ENCODE peak calls at places on chromosomes 6 and 20, in four cellular contexts. D is psoas muscle, H is cardiac fibroblast, J is prostate gland. I is an unnamed sample.

GRCh38 chr20:48791666-48792071 is 36.1 kb downstream of the PREX1 start:
- DNase-seq in D (no peak), H (peak), J (no peak), I (no peak)

GRCh38 chr6:111147440-111147839 is 60.1 kb downstream of the SLC16A10 start:
- DNase-seq in D (no peak), H (no peak), J (no peak), I (no peak)

GRCh38 chr20:41308290-41308691 is 9.2 kb downstream of the ZHX3 start:
- DNase-seq in D (no peak), H (peak), J (no peak), I (peak)

GRCh38 chr20:15703171-15703911 is 869.9 kb downstream of the KIF16B start:
- DNase-seq in D (no peak), H (peak), J (no peak), I (peak)

GRCh38 chr6:22221211-22221610 is 75.6 kb downstream of the PRL start:
- DNase-seq in D (no peak), H (no peak), J (no peak), I (peak)

GRCh38 chr6:72218125-72218524 is 331.8 kb downstream of the RIMS1 start:
- DNase-seq in D (no peak), H (peak), J (no peak), I (peak)

GRCh38 chr20:25063981-25064380 is 6.0 kb upstream of the ACSS1 start:
- DNase-seq in D (no peak), H (no peak), J (no peak), I (no peak)

GRCh38 chr20:10861086-10861485 is 187.3 kb upstream of the JAG1 start:
- DNase-seq in D (no peak), H (peak), J (no peak), I (peak)

GRCh38 chr20:62453186-62453808 is 22.5 kb downstream of the GATA5 start:
- DNase-seq in D (no peak), H (no peak), J (no peak), I (no peak)

GRCh38 chr6:17705428-17705777 is 1.3 kb downstream of the NUP153 start:
- DNase-seq in D (peak), H (peak), J (peak), I (peak)

GRCh38 chr20:59010995-59011873 is 4.2 kb upstream of the CTSZ start:
- DNase-seq in D (no peak), H (peak), J (peak), I (peak)

GRCh38 chr6:167559675-167560479 is 235.0 kb downstream of the TTLL2 start:
- DNase-seq in D (no peak), H (no peak), J (no peak), I (no peak)

GRCh38 chr6:152004036-152004566 is 196.6 kb downstream of the ESR1 start:
- DNase-seq in D (no peak), H (peak), J (no peak), I (no peak)

GRCh38 chr20:16575390-16576140 is 2.3 kb upstream of the KIF16B start:
- DNase-seq in D (no peak), H (no peak), J (no peak), I (no peak)

GRCh38 chr6:164749126-164749758 is 560.2 kb downstream of the C6orf118 start:
- DNase-seq in D (no peak), H (peak), J (no peak), I (peak)

GRCh38 chr20:51979226-51979625 is 176.9 kb upstream of the SALL4 start:
- DNase-seq in D (no peak), H (peak), J (no peak), I (no peak)

GRCh38 chr20:21430031-21430430 is 32.7 kb upstream of the NKX2-4 start:
- DNase-seq in D (no peak), H (no peak), J (no peak), I (no peak)

GRCh38 chr20:25058051-25058796 is at the start of gene ACSS1:
- DNase-seq in D (peak), H (no peak), J (peak), I (no peak)

GRCh38 chr6:13924949-13925881 is at the start of gene RNF182:
- DNase-seq in D (no peak), H (no peak), J (no peak), I (peak)

GRCh38 chr6:13929196-13929595 is 4.4 kb downstream of the RNF182 start:
- DNase-seq in D (no peak), H (no peak), J (no peak), I (no peak)

GRCh38 chr6:13926378-13926777 is 1.6 kb downstream of the RNF182 start:
- DNase-seq in D (no peak), H (no peak), J (no peak), I (no peak)

GRCh38 chr6:13924146-13924948 is 405 bp upstream of the RNF182 start:
- DNase-seq in D (peak), H (peak), J (peak), I (peak)

GRCh38 chr6:13927203-13927602 is 2.5 kb downstream of the RNF182 start:
- DNase-seq in D (no peak), H (no peak), J (no peak), I (peak)
- TF ChIP-seq CTCF in D (no peak), H (no peak), J (no peak), I (peak)

DNA sequence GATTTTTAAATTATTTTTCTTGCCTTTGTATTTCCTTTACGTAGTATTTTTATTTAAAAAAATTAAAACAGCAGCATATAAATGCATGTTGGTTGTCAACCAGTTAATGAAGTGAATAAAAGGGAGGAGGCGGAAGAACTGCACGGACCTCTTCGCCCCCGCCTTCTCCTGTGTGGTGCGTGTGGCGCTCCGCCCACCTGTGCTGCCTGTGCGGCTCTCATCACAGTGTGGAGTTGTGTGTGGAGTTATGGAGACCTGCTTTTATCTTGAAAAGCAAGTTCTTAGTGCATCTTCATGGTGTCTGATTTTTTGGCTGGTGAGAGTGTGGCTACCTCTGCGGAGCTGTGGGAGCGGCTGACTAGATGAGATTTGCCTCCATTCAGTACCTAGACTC is 58.4 kb downstream of the PTPN1 start:
- DNase-seq in D (no peak), H (no peak), J (no peak), I (no peak)
- H3K4me3 ChIP-seq in D (no peak), H (no peak), J (no peak), I (no peak)

GRCh38 chr6:21085643-21086042 is 507.9 kb upstream of the SOX4 start:
- DNase-seq in D (no peak), H (no peak), J (no peak), I (no peak)

GRCh38 chr6:21087188-21087587 is 506.4 kb upstream of the SOX4 start:
- DNase-seq in D (no peak), H (no peak), J (no peak), I (no peak)

GRCh38 chr6:21095462-21095861 is 498.1 kb upstream of the SOX4 start:
- DNase-seq in D (no peak), H (no peak), J (no peak), I (no peak)

GRCh38 chr6:21091411-21091810 is 502.1 kb upstream of the SOX4 start:
- DNase-seq in D (no peak), H (no peak), J (no peak), I (no peak)
- TF ChIP-seq CTCF in D (no peak), H (no peak), J (no peak), I (no peak)

GRCh38 chr6:159169193-159169555 is at the start of gene FNDC1:
- DNase-seq in D (peak), H (no peak), J (no peak), I (no peak)
- H3K4me3 ChIP-seq in D (peak), H (peak), J (peak), I (peak)

GRCh38 chr6:138211048-138211581 is 7.2 kb downstream of the PBOV1 start:
- DNase-seq in D (no peak), H (no peak), J (no peak), I (no peak)
- TF ChIP-seq CTCF in D (no peak), H (no peak), J (no peak), I (no peak)

I was measured in epithelial cell of esophagus.